ENCODE peak calls at places on chromosomes 1 and 21, in seven cellular contexts. V is K562; X is adipocyte; W is body of pancreas; R is prostate gland; A is CD8-positive, alpha-beta T cell; U is HCT116. K is an unnamed sample.

GRCh38 chr1:148318123-148318899 is 164.8 kb downstream of the PPIAL4G start:
- DNase-seq in A (peak; percentile 61), X (peak; percentile 1), V (no peak), R (no peak), U (no peak), W (no peak), K (no peak)

GRCh38 chr1:205689479-205689878 is 9.2 kb upstream of the SLC45A3 start:
- DNase-seq in A (no peak), X (no peak), W (no peak), R (no peak), V (no peak), U (no peak), K (peak; percentile 93)

GRCh38 chr1:41673355-41673754 is 188.9 kb upstream of the EDN2 start:
- DNase-seq in X (peak; percentile 61), R (no peak), V (no peak), A (peak; percentile 68), U (no peak), W (no peak), K (no peak)

GRCh38 chr1:27009601-27010197 is 3.0 kb downstream of the TENT5B start:
- DNase-seq in U (no peak), R (peak; percentile 81), W (no peak), V (no peak), X (peak; percentile 13), A (no peak), K (no peak)

GRCh38 chr1:6783956-6784559 is 1.2 kb upstream of the CAMTA1 start:
- DNase-seq in U (no peak), R (no peak), V (no peak), A (peak; percentile 23), W (no peak), X (no peak), K (no peak)

GRCh38 chr1:36359911-36360310 is 25.8 kb downstream of the STK40 start:
- DNase-seq in V (no peak), U (no peak), W (no peak), A (peak; percentile 42), R (no peak), X (no peak), K (no peak)

GRCh38 chr1:93317207-93317606 is 28.5 kb upstream of the DR1 start:
- DNase-seq in W (no peak), R (no peak), X (no peak), V (no peak), A (no peak), U (no peak), K (no peak)

GRCh38 chr1:156870734-156871133 is 10.1 kb downstream of the NTRK1 start:
- DNase-seq in R (no peak), U (no peak), A (no peak), X (peak; percentile 88), W (no peak), V (no peak), K (no peak)

GRCh38 chr1:84377480-84378095 is 20.7 kb upstream of the DNASE2B start:
- DNase-seq in V (no peak), U (no peak), R (no peak), A (no peak), X (peak; percentile 74), W (no peak), K (no peak)

GRCh38 chr1:82086739-82087138 is 286.0 kb downstream of the ADGRL2 start:
- DNase-seq in R (no peak), X (peak; percentile 16), A (no peak), U (no peak), W (no peak), V (no peak), K (no peak)

GRCh38 chr1:186442651-186443114 is 18.2 kb downstream of the PDC start:
- DNase-seq in U (no peak), X (peak; percentile 56), A (no peak), V (no peak), R (no peak), W (no peak), K (no peak)

GRCh38 chr1:226436855-226437491 is 29.1 kb upstream of the PARP1 start:
- DNase-seq in V (no peak), W (peak; percentile 16), A (no peak), R (no peak), X (no peak), U (no peak), K (no peak)
- H3K4me3 ChIP-seq in V (no peak overlapping the region), W (no peak overlapping the region), A (no peak overlapping the region), R (no peak overlapping the region), X (no peak overlapping the region), U (no peak overlapping the region), K (no peak overlapping the region)

GRCh38 chr21:7933923-7934322 is 2587.5 kb upstream of the TPTE start:
- DNase-seq in V (no peak), X (no peak), W (no peak), R (no peak), A (no peak), U (no peak), K (no peak)
- H3K9me3 ChIP-seq in V (no peaks in the 10 kb centered on the region), X (peaks cover 71% of the 10 kb centered on the region), W (no peaks in the 10 kb centered on the region), R (no peaks in the 10 kb centered on the region), A (peaks cover 24% of the 10 kb centered on the region), U (peaks cover 87% of the 10 kb centered on the region), K (peaks cover 82% of the 10 kb centered on the region)

DNA sequence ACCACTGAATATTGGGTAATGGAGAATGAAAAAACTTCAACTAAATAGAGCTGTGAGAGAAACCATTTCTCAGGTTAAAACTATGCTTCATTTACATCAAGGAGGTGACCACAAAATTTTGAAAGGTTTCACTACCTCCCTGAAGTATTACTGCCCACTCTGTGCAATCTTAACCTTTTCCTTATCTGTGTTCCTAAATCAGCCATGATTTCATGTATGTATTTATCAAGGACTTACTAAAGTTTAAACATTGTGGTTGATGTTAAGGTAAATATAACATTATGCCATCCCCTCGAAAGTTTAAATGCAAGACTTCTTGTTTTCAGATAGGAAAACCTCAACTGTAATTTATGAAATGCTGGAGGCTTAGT is 84.4 kb downstream of the CLEC20A start:
- DNase-seq in A (no peak), X (no peak), V (no peak), U (no peak), R (no peak), W (no peak), K (no peak)
- H3K4me3 ChIP-seq in A (no peak overlapping the region), X (no peak overlapping the region), V (no peak overlapping the region), U (no peak overlapping the region), R (no peak overlapping the region), W (no peak overlapping the region), K (no peak overlapping the region)

DNA sequence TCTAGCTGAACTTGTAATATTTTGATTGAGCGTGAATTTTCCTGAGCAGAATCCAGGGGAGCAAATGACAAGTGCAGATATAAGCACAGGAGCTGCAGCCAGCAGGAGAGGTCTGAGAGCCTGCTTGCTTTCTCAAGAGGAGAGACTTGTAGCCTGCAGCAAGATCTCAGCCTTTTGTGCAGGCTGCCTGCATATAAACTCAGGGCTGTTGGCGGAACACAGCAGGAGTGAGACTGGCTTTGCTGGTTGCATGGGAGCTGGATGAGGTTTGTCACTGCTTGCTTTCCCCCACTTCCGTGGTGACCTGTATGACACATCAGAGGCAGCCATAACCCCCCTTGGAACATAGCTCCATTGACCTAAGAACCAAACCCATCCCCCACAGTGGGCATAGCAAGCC is 725.4 kb upstream of the RGS18 start:
- DNase-seq in W (no peak), U (no peak), R (no peak), X (no peak), A (no peak), V (no peak), K (no peak)
- H3K9me3 ChIP-seq in W (no peaks in the 10 kb centered on the region), U (no peaks in the 10 kb centered on the region), R (no peaks in the 10 kb centered on the region), X (no peaks in the 10 kb centered on the region), A (no peaks in the 10 kb centered on the region), V (no peaks in the 10 kb centered on the region), K (no peaks in the 10 kb centered on the region)

GRCh38 chr1:31199301-31199790 is 40.3 kb downstream of the NKAIN1 start:
- DNase-seq in W (no peak), X (no peak), R (no peak), U (no peak), V (no peak), A (no peak), K (no peak)
- H3K4me3 ChIP-seq in W (no peak overlapping the region), X (no peak overlapping the region), R (no peak overlapping the region), U (no peak overlapping the region), V (no peak overlapping the region), A (no peak overlapping the region), K (no peak overlapping the region)

K was measured in WERI-Rb-1.